ENCODE peak calls at places on chromosomes 1 and 21, in nine cellular contexts. Z, S, F, U, D, K, E, C and Y are unnamed samples.

GRCh38 chr1:32082022-32082421 is 9.3 kb downstream of the TMEM39B start:
- DNase-seq in F (no peak), K (no peak), U (no peak), E (no peak), Z (no peak), S (no peak), D (no peak), C (no peak), Y (no peak)

GRCh38 chr1:62652387-62652786 is 35.8 kb downstream of the DOCK7 start:
- DNase-seq in E (no peak), S (no peak), D (no peak), U (no peak), C (no peak), Z (no peak), K (no peak), F (no peak), Y (no peak)

GRCh38 chr1:160774886-160775719 is 20.9 kb upstream of the LY9 start:
- DNase-seq in E (no peak), F (peak), S (peak), D (no peak), K (no peak), Z (no peak), C (no peak), U (no peak), Y (no peak)

GRCh38 chr1:157969693-157970485 is 23.6 kb upstream of the KIRREL1 start:
- DNase-seq in U (no peak), D (peak), Z (peak), S (peak), E (no peak), K (peak), F (peak), C (peak), Y (peak)

GRCh38 chr1:7386226-7387052 is 384.7 kb upstream of the VAMP3 start:
- DNase-seq in Z (no peak), U (no peak), K (no peak), E (no peak), S (no peak), D (peak), C (no peak), F (no peak), Y (no peak)

GRCh38 chr1:241459186-241459802 is 60.3 kb downstream of the FH start:
- DNase-seq in D (no peak), F (no peak), C (no peak), Z (no peak), S (no peak), E (no peak), U (no peak), K (no peak), Y (no peak)

GRCh38 chr1:192579319-192579738 is 3.8 kb downstream of the RGS1 start:
- DNase-seq in U (no peak), S (no peak), F (no peak), D (no peak), C (no peak), K (peak), Z (no peak), E (no peak), Y (peak)

GRCh38 chr1:64187646-64188045 is 15.8 kb upstream of the UBE2U start:
- DNase-seq in D (no peak), K (peak), Z (no peak), S (peak), F (no peak), C (no peak), U (no peak), E (no peak), Y (no peak)

GRCh38 chr21:16370176-16370575 is 640.4 kb downstream of the USP25 start:
- DNase-seq in F (no peak), Z (no peak), U (no peak), S (no peak), K (no peak), E (no peak), C (no peak), D (no peak), Y (no peak)

GRCh38 chr1:2233997-2234761 is 6.1 kb downstream of the SKI start:
- DNase-seq in F (peak), D (no peak), Z (peak), E (no peak), S (peak), K (peak), U (peak), C (no peak), Y (peak)

GRCh38 chr21:22393324-22393723 is 1395.1 kb downstream of the NCAM2 start:
- DNase-seq in E (no peak), C (no peak), U (no peak), S (no peak), D (no peak), K (no peak), Z (no peak), F (no peak), Y (no peak)